ENCODE peak calls at places on chromosomes 11 and 22, in eight cellular contexts. X is MCF 10A, N is cardiac fibroblast, K is GM13977, P is IMR-90, I is Caco-2, H is astrocyte of the cerebellum, Y is GM20000. R is an unnamed sample.
A peak's percentile ranks its signal among the peaks of the same experiment; 100 is the strongest.

GRCh38 chr22:36325163-36326031 is 62.4 kb downstream of the MYH9 start:
- DNase-seq in X (peak; percentile 98), N (peak; percentile 97), K (no peak), P (peak; percentile 86), I (no peak), H (peak; percentile 91), Y (no peak), R (no peak)

GRCh38 chr11:2783536-2784082 is 83.8 kb upstream of the KCNQ1OT1 start:
- DNase-seq in X (no peak), N (no peak), K (no peak), P (peak; percentile 4), I (no peak), H (no peak), Y (no peak), R (no peak)

GRCh38 chr11:43758942-43759341 is 78.4 kb downstream of the HSD17B12 start:
- DNase-seq in X (no peak), N (no peak), K (no peak), P (no peak), I (no peak), H (no peak), Y (no peak), R (no peak)

GRCh38 chr22:29093501-29093921 is 20.7 kb downstream of the KREMEN1 start:
- DNase-seq in X (no peak), N (peak; percentile 46), K (no peak), P (peak; percentile 70), I (no peak), H (peak; percentile 19), Y (no peak), R (no peak)

GRCh38 chr11:94563176-94563847 is 3.9 kb upstream of the PIWIL4 start:
- DNase-seq in X (peak; percentile 68), N (peak; percentile 73), K (no peak), P (peak; percentile 77), I (no peak), H (no peak), Y (no peak), R (no peak)

GRCh38 chr11:29300441-29300840 is 716.4 kb downstream of the KCNA4 start:
- DNase-seq in X (no peak), N (peak; percentile 51), K (no peak), P (peak; percentile 96), I (no peak), H (peak; percentile 77), Y (no peak), R (no peak)

GRCh38 chr22:33240901-33241300 is 182.7 kb upstream of the SYN3 start:
- DNase-seq in X (peak; percentile 81), N (peak; percentile 2), K (no peak), P (no peak), I (no peak), H (no peak), Y (no peak), R (no peak)

GRCh38 chr22:23071163-23072034 is 1.1 kb downstream of the GNAZ start:
- DNase-seq in X (no peak), N (no peak), K (no peak), P (no peak), I (no peak), H (no peak), Y (no peak), R (no peak)

GRCh38 chr11:1307163-1307870 is 2.1 kb downstream of the TOLLIP start:
- DNase-seq in X (no peak), N (no peak), K (no peak), P (no peak), I (no peak), H (no peak), Y (peak; percentile 14), R (peak; percentile 29)

GRCh38 chr11:93895106-93895862 is 44.9 kb upstream of the VSTM5 start:
- DNase-seq in X (peak; percentile 73), N (peak; percentile 76), K (peak; percentile 21), P (peak; percentile 82), I (peak; percentile 79), H (peak; percentile 96), Y (peak; percentile 17), R (no peak)

GRCh38 chr22:36425977-36426523 is 38.3 kb upstream of the MYH9 start:
- DNase-seq in X (no peak), N (peak; percentile 56), K (no peak), P (peak; percentile 53), I (peak; percentile 64), H (no peak), Y (peak; percentile 42), R (no peak)

GRCh38 chr11:79447039-79447438 is 6.2 kb upstream of the TENM4 start:
- DNase-seq in X (no peak), N (no peak), K (no peak), P (no peak), I (no peak), H (no peak), Y (no peak), R (no peak)

GRCh38 chr11:3947084-3947483 is 91.6 kb downstream of the STIM1 start:
- DNase-seq in X (no peak), N (peak; percentile 91), K (peak; percentile 13), P (peak; percentile 67), I (no peak), H (no peak), Y (peak; percentile 33), R (peak; percentile 22)

GRCh38 chr11:46438211-46438610 is 46.6 kb upstream of the CHRM4 start:
- DNase-seq in X (no peak), N (no peak), K (no peak), P (no peak), I (no peak), H (no peak), Y (no peak), R (no peak)

GRCh38 chr11:95715777-95716241 is 73.8 kb downstream of the FAM76B start:
- DNase-seq in X (peak; percentile 23), N (peak; percentile 48), K (no peak), P (no peak), I (no peak), H (peak; percentile 55), Y (peak; percentile 13), R (peak; percentile 27)

GRCh38 chr11:82675838-82676237 is 57.8 kb downstream of the FAM181B start:
- DNase-seq in X (no peak), N (no peak), K (no peak), P (no peak), I (no peak), H (no peak), Y (no peak), R (no peak)

GRCh38 chr11:44893250-44894216 is 57.1 kb downstream of the TP53I11 start:
- DNase-seq in X (no peak), N (no peak), K (no peak), P (no peak), I (no peak), H (no peak), Y (no peak), R (no peak)

GRCh38 chr11:6757373-6757967 is 14.3 kb downstream of the OR2AG2 start:
- DNase-seq in X (peak; percentile 55), N (peak; percentile 78), K (peak; percentile 39), P (peak; percentile 59), I (peak; percentile 54), H (peak; percentile 37), Y (peak; percentile 46), R (peak; percentile 34)

GRCh38 chr11:129408865-129409444 is 33.3 kb downstream of the BARX2 start:
- DNase-seq in X (no peak), N (no peak), K (no peak), P (no peak), I (no peak), H (no peak), Y (no peak), R (no peak)

GRCh38 chr11:129412501-129412900 is 36.9 kb downstream of the BARX2 start:
- DNase-seq in X (no peak), N (no peak), K (no peak), P (no peak), I (peak; percentile 42), H (no peak), Y (no peak), R (no peak)

GRCh38 chr11:129414144-129414876 is 38.7 kb downstream of the BARX2 start:
- DNase-seq in X (no peak), N (no peak), K (no peak), P (no peak), I (no peak), H (no peak), Y (no peak), R (no peak)

GRCh38 chr11:129416080-129416820 is 40.6 kb downstream of the BARX2 start:
- DNase-seq in X (no peak), N (no peak), K (no peak), P (no peak), I (no peak), H (no peak), Y (no peak), R (no peak)

GRCh38 chr11:129410561-129410960 is 34.9 kb downstream of the BARX2 start:
- DNase-seq in X (peak; percentile 24), N (no peak), K (no peak), P (no peak), I (peak; percentile 59), H (no peak), Y (no peak), R (no peak)
- TF ChIP-seq CTCF in X (no peak), N (no peak), K (no peak), P (no peak), I (peak; percentile 74), H (no peak), Y (no peak), R (no peak)

DNA sequence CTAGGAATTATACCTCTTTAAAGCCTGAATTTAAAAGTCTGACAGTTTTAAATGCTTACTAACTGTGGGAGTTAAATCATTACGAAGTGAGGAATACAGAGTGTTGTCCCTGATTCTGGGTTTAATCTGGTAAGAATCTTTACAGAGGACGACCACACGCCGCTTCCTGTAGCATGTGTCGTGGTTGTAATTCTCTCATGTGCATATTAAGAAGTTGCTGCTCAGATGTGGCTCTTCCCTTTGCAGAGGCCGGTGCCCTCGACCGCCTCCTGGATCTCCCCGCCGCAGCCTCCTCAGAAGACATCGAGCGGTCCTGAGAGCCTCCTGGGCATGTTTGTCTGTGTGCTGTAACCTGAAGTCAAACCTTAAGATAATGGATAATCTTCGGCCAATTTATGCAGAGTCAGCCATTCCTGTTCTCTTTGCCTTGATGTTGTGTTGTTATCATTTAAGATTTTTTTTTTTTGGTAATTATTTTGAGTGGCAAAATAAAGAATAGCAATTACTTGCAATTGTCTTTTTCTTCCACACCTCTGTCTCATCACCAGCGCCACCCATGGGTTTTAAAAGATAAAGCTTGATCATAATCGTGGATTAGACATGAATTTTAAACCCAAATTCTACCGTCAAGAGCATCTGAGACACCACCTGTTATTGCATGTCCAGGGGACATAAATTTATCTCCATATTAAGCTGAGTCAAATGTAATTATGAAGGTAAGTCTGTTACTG is 6.5 kb downstream of the GAL start:
- DNase-seq in X (peak; percentile 13), N (no peak), K (no peak), P (no peak), I (no peak), H (no peak), Y (no peak), R (no peak)
- TF ChIP-seq CTCF in X (no peak), N (no peak), K (no peak), P (peak; percentile 9), I (no peak), H (no peak), Y (no peak), R (no peak)

GRCh38 chr22:47169801-47170140 is 407.3 kb downstream of the TBC1D22A start:
- DNase-seq in X (no peak), N (no peak), K (no peak), P (no peak), I (no peak), H (no peak), Y (no peak), R (no peak)
- TF ChIP-seq CTCF in X (no peak), N (no peak), K (no peak), P (no peak), I (no peak), H (no peak), Y (no peak), R (no peak)

DNA sequence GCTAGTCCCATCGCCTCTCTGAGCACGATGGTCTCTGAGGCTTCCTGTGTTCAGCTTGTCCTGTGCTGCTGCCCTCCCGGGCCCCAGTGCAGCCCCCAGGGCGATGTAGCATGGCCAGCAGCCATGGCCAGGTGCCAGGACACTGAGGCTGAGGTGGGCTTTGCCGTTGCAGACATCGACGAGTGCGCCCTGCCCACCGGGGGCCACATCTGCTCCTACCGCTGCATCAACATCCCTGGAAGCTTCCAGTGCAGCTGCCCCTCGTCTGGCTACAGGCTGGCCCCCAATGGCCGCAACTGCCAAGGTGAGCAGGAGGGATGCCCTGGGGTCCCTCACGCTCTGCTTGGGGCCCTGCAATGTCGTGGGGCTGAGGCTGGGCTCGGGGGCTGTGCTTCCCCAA is 45.8 kb downstream of the FBLN1 start:
- DNase-seq in X (no peak), N (no peak), K (no peak), P (no peak), I (no peak), H (no peak), Y (no peak), R (no peak)
- TF ChIP-seq CTCF in X (no peak), N (no peak), K (no peak), P (no peak), I (no peak), H (no peak), Y (no peak), R (no peak)

R was measured in GM10248.